ENCODE peak calls at places on chromosomes 1 and 21, in four cellular contexts. L is A549, M is GM12878, N is HepG2. K is an unnamed sample.

GRCh38 chr1:33878392-33878791 is 14.5 kb downstream of the HMGB4 start:
- DNase-seq in N (no peak), L (no peak), M (no peak), K (no peak)

GRCh38 chr1:188670837-188671236 is 1806.8 kb downstream of the BRINP3 start:
- DNase-seq in M (no peak), N (peak), L (no peak), K (no peak)

GRCh38 chr1:152415454-152416227 is 1.6 kb upstream of the CRNN start:
- DNase-seq in M (no peak), L (no peak), N (no peak), K (no peak)

GRCh38 chr21:43866233-43866632 is 1.2 kb downstream of the AGPAT3 start:
- DNase-seq in M (no peak), N (no peak), L (no peak), K (peak)

GRCh38 chr1:228697209-228698016 is 37.9 kb upstream of the RHOU start:
- DNase-seq in L (no peak), M (no peak), N (peak), K (no peak)

GRCh38 chr1:12617511-12617900 is 504 bp downstream of the DHRS3 start:
- DNase-seq in N (peak), M (no peak), L (no peak), K (no peak)

GRCh38 chr1:23791434-23792047 is 596 bp downstream of the LYPLA2 start:
- DNase-seq in M (no peak), N (no peak), L (no peak), K (peak)

GRCh38 chr1:162854245-162854860 is 6.6 kb downstream of the CCDC190 start:
- DNase-seq in M (no peak), L (peak), N (peak), K (peak)

GRCh38 chr1:68358439-68358838 is 91.3 kb downstream of the RPE65 start:
- DNase-seq in L (no peak), N (no peak), M (no peak), K (no peak)

GRCh38 chr1:25543106-25543424 is 341 bp upstream of the LDLRAP1 start:
- DNase-seq in L (no peak), M (no peak), N (no peak), K (no peak)

GRCh38 chr21:17869115-17869514 is 50.0 kb upstream of the C21orf91 start:
- DNase-seq in N (no peak), L (no peak), M (no peak), K (no peak)

GRCh38 chr1:231421616-231421970 is 494 bp downstream of the EGLN1 start:
- DNase-seq in L (no peak), N (no peak), M (no peak), K (no peak)

GRCh38 chr1:82226198-82226505 is 425.4 kb downstream of the ADGRL2 start:
- DNase-seq in L (no peak), M (no peak), N (no peak), K (no peak)

GRCh38 chr1:162062542-162063015 is 6.9 kb upstream of the NOS1AP start:
- DNase-seq in N (no peak), L (no peak), M (no peak), K (no peak)

GRCh38 chr1:193299038-193299437 is 112.6 kb upstream of the B3GALT2 start:
- DNase-seq in N (no peak), M (no peak), L (no peak), K (no peak)

GRCh38 chr1:19310061-19310460 is 1.9 kb downstream of the AKR7A2 start:
- DNase-seq in L (no peak), N (no peak), M (no peak), K (no peak)

GRCh38 chr21:31354604-31355443 is 10.8 kb upstream of the TIAM1 start:
- DNase-seq in L (peak), M (peak), N (no peak), K (peak)

DNA sequence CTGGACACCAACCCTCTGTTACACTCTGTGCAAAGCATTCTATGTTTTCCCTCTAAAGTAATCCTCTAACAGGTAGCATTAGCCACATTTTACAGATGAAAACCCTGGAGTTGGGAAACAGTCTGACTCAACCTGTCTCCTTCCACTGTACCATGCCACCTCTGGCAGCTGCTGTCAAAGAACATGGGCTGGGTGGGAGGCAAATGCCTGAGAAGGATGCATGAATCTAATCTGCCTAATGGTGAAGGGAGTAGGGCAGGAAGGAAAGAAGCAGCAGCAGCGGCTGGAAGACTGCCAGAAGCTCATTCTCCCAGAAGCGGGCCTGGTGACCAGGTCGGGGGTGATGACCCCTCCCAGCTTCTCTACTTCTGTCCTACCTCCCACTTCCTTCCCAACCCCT is 21.7 kb downstream of the LRRC71 start:
- DNase-seq in L (no peak), M (no peak), N (no peak), K (no peak)
- TF ChIP-seq POLR2AphosphoS2 in L (no peak), M (no peak), N (no peak), K (no peak)

GRCh38 chr21:42545317-42545716 is 31.7 kb downstream of the SLC37A1 start:
- DNase-seq in M (no peak), L (no peak), N (no peak), K (peak)
- TF ChIP-seq POLR2AphosphoS2 in M (no peak), L (no peak), N (no peak), K (no peak)

GRCh38 chr1:177181280-177181630 is 10.5 kb downstream of the BRINP2 start:
- DNase-seq in L (no peak), M (no peak), N (no peak), K (peak)
- TF ChIP-seq POLR2AphosphoS2 in L (no peak), M (no peak), N (no peak), K (no peak)

DNA sequence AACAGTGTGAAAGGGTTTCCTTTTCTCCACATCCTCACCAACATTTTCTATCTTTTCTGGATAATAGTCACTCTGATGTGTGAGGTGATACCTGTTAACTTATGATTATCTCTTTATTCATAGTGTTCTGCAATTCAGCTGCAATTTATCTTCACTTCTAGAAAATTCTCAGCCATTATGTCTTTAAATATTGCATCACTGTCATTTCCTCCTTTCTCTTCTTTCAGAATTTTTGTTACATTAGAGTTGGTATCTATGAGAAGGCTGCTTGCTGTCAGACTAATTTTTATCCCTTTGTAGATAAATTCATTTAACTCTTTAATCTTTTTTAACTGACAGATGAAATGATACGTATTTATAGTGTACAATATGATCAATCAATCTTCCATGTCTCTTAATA is 30.5 kb upstream of the ATF3 start:
- DNase-seq in N (no peak), M (no peak), L (no peak), K (no peak)
- TF ChIP-seq POLR2AphosphoS2 in N (no peak), M (no peak), L (no peak), K (no peak)